ENCODE peak calls at places on chromosomes 16 and 17, in seven cellular contexts. W is neuronal stem cell, P is IMR-90, H is mesendoderm, I is H9, S is trophoblast cell, Z is H1. V is an unnamed sample.

GRCh38 chr17:8889458-8890210 is 22.2 kb upstream of the PIK3R6 start:
- DNase-seq in W (no peak), P (no peak), H (no peak), I (no peak), S (no peak), Z (no peak), V (no peak)

GRCh38 chr17:43601280-43602050 is 55.3 kb upstream of the ETV4 start:
- DNase-seq in W (no peak), P (peak; percentile 51), H (peak; percentile 46), I (no peak), S (no peak), Z (no peak), V (no peak)

GRCh38 chr16:35745191-35745590 is 2285.8 kb downstream of the TP53TG3F start:
- DNase-seq in W (no peak), P (no peak), H (no peak), I (no peak), S (no peak), Z (no peak), V (no peak)

GRCh38 chr16:77450790-77451487 is 16.1 kb upstream of the ADAMTS18 start:
- DNase-seq in W (no peak), P (no peak), H (no peak), I (no peak), S (no peak), Z (no peak), V (no peak)

GRCh38 chr17:12730931-12731521 is 58.3 kb upstream of the ARHGAP44 start:
- DNase-seq in W (no peak), P (peak; percentile 78), H (peak; percentile 99), I (peak; percentile 89), S (peak; percentile 95), Z (no peak), V (peak; percentile 80)

GRCh38 chr17:75624714-75625345 is 8.4 kb upstream of the SMIM5 start:
- DNase-seq in W (no peak), P (no peak), H (no peak), I (no peak), S (no peak), Z (no peak), V (no peak)

GRCh38 chr16:89320717-89321501 is 103.4 kb downstream of the ZNF778 start:
- DNase-seq in W (no peak), P (peak; percentile 61), H (peak; percentile 67), I (peak; percentile 75), S (peak; percentile 50), Z (no peak), V (peak; percentile 62)

GRCh38 chr16:80466024-80466986 is 74.5 kb upstream of the DYNLRB2 start:
- DNase-seq in W (peak; percentile 85), P (peak; percentile 24), H (peak; percentile 71), I (peak; percentile 86), S (peak; percentile 56), Z (peak; percentile 63), V (peak; percentile 36)

GRCh38 chr16:23027386-23027785 is 121.9 kb downstream of the USP31 start:
- DNase-seq in W (no peak), P (no peak), H (no peak), I (no peak), S (no peak), Z (no peak), V (no peak)

GRCh38 chr16:63302841-63303240 is 1266.6 kb upstream of the CDH8 start:
- DNase-seq in W (no peak), P (no peak), H (peak; percentile 45), I (no peak), S (no peak), Z (no peak), V (no peak)

GRCh38 chr16:66406534-66407368 is 20.3 kb upstream of the BEAN1 start:
- DNase-seq in W (peak; percentile 78), P (peak; percentile 49), H (peak; percentile 77), I (peak; percentile 91), S (peak; percentile 88), Z (peak; percentile 54), V (peak; percentile 73)

GRCh38 chr16:71467810-71468209 is 5.8 kb upstream of the ZNF23 start:
- DNase-seq in W (peak; percentile 63), P (peak; percentile 28), H (peak; percentile 60), I (peak; percentile 69), S (peak; percentile 69), Z (no peak), V (peak; percentile 43)

GRCh38 chr17:4508207-4508606 is 9.5 kb downstream of the SPNS2 start:
- DNase-seq in W (no peak), P (no peak), H (no peak), I (no peak), S (no peak), Z (no peak), V (no peak)

GRCh38 chr16:2828876-2829430 is 1.1 kb upstream of the ZG16B start:
- DNase-seq in W (no peak), P (no peak), H (no peak), I (no peak), S (peak; percentile 98), Z (no peak), V (no peak)

GRCh38 chr17:27668488-27668823 is 37.5 kb downstream of the LGALS9 start:
- DNase-seq in W (no peak), P (no peak), H (no peak), I (no peak), S (no peak), Z (no peak), V (no peak)

GRCh38 chr17:37744961-37745800 is at the start of gene HNF1B:
- DNase-seq in W (no peak), P (no peak), H (peak; percentile 80), I (peak; percentile 83), S (no peak), Z (no peak), V (no peak)

GRCh38 chr17:40448639-40449261 is 5.5 kb downstream of the IGFBP4 start:
- DNase-seq in W (no peak), P (peak; percentile 29), H (no peak), I (no peak), S (no peak), Z (no peak), V (no peak)

GRCh38 chr17:44223574-44224046 is 4.1 kb upstream of the UBTF start:
- DNase-seq in W (no peak), P (peak; percentile 65), H (no peak), I (no peak), S (no peak), Z (no peak), V (no peak)

GRCh38 chr17:31579265-31579664 is 187.8 kb downstream of the RAB11FIP4 start:
- DNase-seq in W (no peak), P (peak; percentile 57), H (no peak), I (no peak), S (peak; percentile 92), Z (no peak), V (peak; percentile 38)

DNA sequence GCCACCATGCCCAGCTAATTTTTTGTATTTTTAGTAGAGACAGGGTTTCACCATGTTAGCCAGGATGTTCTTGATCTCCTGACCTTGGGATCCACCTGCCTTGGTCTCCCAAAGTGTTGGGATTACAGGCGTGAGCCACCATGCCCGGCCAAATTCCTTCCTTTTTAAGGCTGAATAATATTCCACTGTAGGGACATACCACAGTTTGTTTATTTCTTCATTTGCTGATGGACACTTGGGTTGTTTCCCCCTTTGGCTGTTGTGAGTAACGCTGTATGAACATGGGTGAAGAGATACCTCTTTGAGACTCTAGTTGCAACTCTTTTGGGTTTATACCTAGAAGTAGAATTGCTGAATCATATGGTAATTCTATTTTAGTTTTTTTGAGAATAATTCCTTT is 13.1 kb upstream of the MGAT5B start:
- DNase-seq in W (no peak), P (no peak), H (no peak), I (no peak), S (no peak), Z (no peak), V (no peak)
- H2BK5ac ChIP-seq in W (no peak overlapping the region), P (no peak overlapping the region), H (no peak overlapping the region), I (no peak overlapping the region), S (no peak overlapping the region), Z (no peak overlapping the region), V (no peak overlapping the region)

DNA sequence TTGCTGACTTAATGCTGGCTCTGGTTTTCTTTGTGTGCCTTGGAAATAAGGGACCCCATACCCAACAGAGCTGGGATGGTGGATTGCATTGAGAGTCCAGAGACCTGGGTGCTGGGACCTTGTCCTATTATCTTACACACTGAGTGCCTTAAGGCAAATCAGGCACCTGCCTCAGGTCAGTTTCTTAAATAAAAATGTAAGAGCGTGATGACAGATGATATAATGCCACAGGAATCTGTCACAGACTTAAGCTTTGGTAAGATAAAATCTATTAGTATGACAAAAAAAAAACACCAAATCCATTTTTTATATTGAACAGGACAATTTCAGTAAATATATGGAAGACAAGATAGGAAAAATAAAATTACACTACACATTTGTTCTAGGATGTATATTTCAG is 1.6 kb downstream of the MT1A start:
- DNase-seq in W (no peak), P (no peak), H (no peak), I (no peak), S (peak; percentile 53), Z (no peak), V (no peak)
- H2BK5ac ChIP-seq in W (no peak overlapping the region), P (no peak overlapping the region), H (no peak overlapping the region), I (no peak overlapping the region), S (no peak overlapping the region), Z (no peak overlapping the region), V (no peak overlapping the region)

DNA sequence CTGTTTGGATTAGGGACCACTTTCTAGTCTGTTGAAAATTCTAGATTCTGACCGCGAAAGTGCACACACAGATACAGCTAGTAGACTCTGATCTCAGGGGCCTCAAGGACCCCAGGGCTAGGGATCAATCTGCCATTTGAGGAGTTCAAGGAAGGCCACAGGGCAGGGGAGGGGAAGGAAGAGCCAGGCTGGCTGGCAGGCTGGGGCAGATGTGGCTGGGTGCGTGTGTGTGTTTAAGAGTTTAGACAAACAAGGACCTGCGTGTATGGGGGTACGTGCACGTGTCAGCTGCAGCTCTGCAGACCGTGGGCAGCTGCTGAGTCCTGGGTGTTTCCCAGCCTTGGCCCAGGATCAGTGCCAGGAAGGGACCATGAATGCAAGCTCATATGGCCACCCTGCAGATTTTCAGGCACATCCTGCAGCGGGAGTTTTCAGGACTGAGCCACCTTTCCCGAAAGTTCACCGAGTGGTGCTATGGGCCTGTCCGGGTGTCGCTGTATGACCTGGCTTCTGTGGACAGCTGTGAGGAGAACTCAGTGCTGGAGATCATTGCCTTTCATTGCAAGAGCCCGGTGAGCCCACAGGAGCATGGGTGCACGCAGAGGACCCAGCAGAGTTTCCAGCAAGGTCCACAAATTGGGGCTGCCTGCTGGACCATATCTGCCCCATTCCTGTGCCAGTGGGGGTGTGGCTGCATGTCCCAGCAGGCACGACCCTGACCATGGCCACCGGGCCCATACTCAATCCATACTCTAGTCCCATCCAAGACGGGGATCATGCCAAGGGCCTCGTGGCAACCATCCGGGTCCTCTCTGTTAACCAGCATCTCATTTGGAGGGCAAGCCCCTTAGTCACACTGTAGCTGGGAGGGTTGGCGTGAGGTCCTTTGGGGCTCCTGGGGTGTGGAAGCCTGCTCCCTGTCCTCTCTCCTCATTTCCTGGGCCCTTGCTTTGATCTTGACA is 10.6 kb downstream of the TRPV2 start:
- DNase-seq in W (no peak), P (no peak), H (no peak), I (peak; percentile 32), S (no peak), Z (no peak), V (no peak)
- H2BK5ac ChIP-seq in W (peak overlapping the region; percentile 43), P (no peak overlapping the region), H (no peak overlapping the region), I (no peak overlapping the region), S (no peak overlapping the region), Z (no peak overlapping the region), V (no peak overlapping the region)

GRCh38 chr17:33560165-33560564 is 267.1 kb upstream of the ASIC2 start:
- DNase-seq in W (no peak), P (peak; percentile 24), H (peak; percentile 12), I (no peak), S (no peak), Z (no peak), V (peak; percentile 75)
- H2BK5ac ChIP-seq in W (no peak overlapping the region), P (no peak overlapping the region), H (no peak overlapping the region), I (no peak overlapping the region), S (no peak overlapping the region), Z (no peak overlapping the region), V (no peak overlapping the region)